ENCODE peak calls at places on chromosome 19, in six cellular contexts. G is OCI-LY7, S is fibroblast of mammary gland, M is breast epithelium, Q is AG04450, X is Caco-2. U is an unnamed sample.

GRCh38 chr19:43470288-43470687 is 4.9 kb upstream of the LYPD3 start:
- DNase-seq in G (no peak), S (peak; percentile 69), M (no peak), Q (peak; percentile 24), X (no peak), U (peak; percentile 42)

GRCh38 chr19:18776288-18776594 is 14.9 kb downstream of the COMP start:
- DNase-seq in G (no peak), S (peak; percentile 75), M (no peak), Q (no peak), X (no peak), U (no peak)

GRCh38 chr19:18868380-18869230 is 27.4 kb downstream of the CERS1 start:
- DNase-seq in G (no peak), S (no peak), M (no peak), Q (no peak), X (no peak), U (no peak)

GRCh38 chr19:55614711-55615552 is 9.4 kb downstream of the ZNF784 start:
- DNase-seq in G (no peak), S (no peak), M (no peak), Q (no peak), X (no peak), U (no peak)

GRCh38 chr19:14111486-14111885 is 6.1 kb downstream of the PRKACA start:
- DNase-seq in G (no peak), S (no peak), M (no peak), Q (no peak), X (no peak), U (no peak)

GRCh38 chr19:15144046-15144646 is 36.9 kb downstream of the SYDE1 start:
- DNase-seq in G (no peak), S (peak; percentile 32), M (no peak), Q (no peak), X (no peak), U (peak; percentile 58)

GRCh38 chr19:18204394-18205179 is 745 bp upstream of the RAB3A start:
- DNase-seq in G (no peak), S (peak; percentile 23), M (no peak), Q (no peak), X (peak; percentile 73), U (peak; percentile 73)

GRCh38 chr19:57935731-57936130 is 529 bp upstream of the ZNF418 start:
- DNase-seq in G (no peak), S (no peak), M (no peak), Q (no peak), X (no peak), U (no peak)

GRCh38 chr19:15195381-15195964 is 5.3 kb downstream of the NOTCH3 start:
- DNase-seq in G (no peak), S (peak; percentile 74), M (peak; percentile 85), Q (no peak), X (peak; percentile 84), U (peak; percentile 89)

GRCh38 chr19:5369962-5370367 is 29.4 kb upstream of the PTPRS start:
- DNase-seq in G (peak; percentile 48), S (peak; percentile 28), M (no peak), Q (no peak), X (peak; percentile 76), U (peak; percentile 35)

GRCh38 chr19:39390460-39390758 is 497 bp downstream of the PAF1 start:
- DNase-seq in G (no peak), S (peak; percentile 44), M (peak; percentile 74), Q (no peak), X (no peak), U (no peak)

GRCh38 chr19:13234518-13234917 is 84.3 kb downstream of the IER2 start:
- DNase-seq in G (peak; percentile 74), S (peak; percentile 27), M (no peak), Q (no peak), X (peak; percentile 70), U (no peak)

GRCh38 chr19:44576843-44577565 is 36.4 kb upstream of the IGSF23 start:
- DNase-seq in G (peak; percentile 41), S (peak; percentile 56), M (no peak), Q (no peak), X (peak; percentile 79), U (peak; percentile 69)

GRCh38 chr19:18097217-18097992 is at the start of gene MAST3:
- DNase-seq in G (peak; percentile 96), S (peak; percentile 71), M (peak; percentile 80), Q (no peak), X (peak; percentile 94), U (peak; percentile 94)

GRCh38 chr19:4580021-4580901 is 20.8 kb upstream of the SEMA6B start:
- DNase-seq in G (no peak), S (no peak), M (no peak), Q (no peak), X (no peak), U (no peak)

GRCh38 chr19:18659281-18660050 is 22.6 kb downstream of the KLHL26 start:
- DNase-seq in G (no peak), S (peak; percentile 52), M (no peak), Q (no peak), X (no peak), U (peak; percentile 22)

GRCh38 chr19:6652214-6653094 is 17.5 kb downstream of the TNFSF14 start:
- DNase-seq in G (no peak), S (no peak), M (no peak), Q (no peak), X (no peak), U (no peak)

GRCh38 chr19:9885077-9885552 is 50.0 kb downstream of the PIN1 start:
- DNase-seq in G (no peak), S (peak; percentile 70), M (no peak), Q (no peak), X (peak; percentile 9), U (no peak)

GRCh38 chr19:38046254-38047047 is 139.4 kb downstream of the SIPA1L3 start:
- DNase-seq in G (peak; percentile 86), S (no peak), M (no peak), Q (no peak), X (no peak), U (no peak)

GRCh38 chr19:33720691-33721682 is 75.7 kb upstream of the KCTD15 start:
- DNase-seq in G (no peak), S (no peak), M (no peak), Q (no peak), X (no peak), U (no peak)

GRCh38 chr19:18470153-18470552 is 32.2 kb upstream of the ISYNA1 start:
- DNase-seq in G (peak; percentile 41), S (no peak), M (no peak), Q (no peak), X (peak; percentile 68), U (no peak)

GRCh38 chr19:38062959-38063786 is 156.2 kb downstream of the SIPA1L3 start:
- DNase-seq in G (no peak), S (peak; percentile 22), M (no peak), Q (no peak), X (peak; percentile 17), U (no peak)

GRCh38 chr19:56987184-56987583 is 132.6 kb upstream of the USP29 start:
- DNase-seq in G (no peak), S (no peak), M (no peak), Q (no peak), X (no peak), U (no peak)

GRCh38 chr19:9644472-9644871 is 23.4 kb upstream of the ZNF561 start:
- DNase-seq in G (no peak), S (no peak), M (no peak), Q (no peak), X (no peak), U (no peak)

GRCh38 chr19:33394006-33394722 is 20.7 kb downstream of the CEBPG start:
- DNase-seq in G (no peak), S (peak; percentile 86), M (no peak), Q (no peak), X (no peak), U (no peak)

GRCh38 chr19:37309834-37310575 is 60.9 kb upstream of the ZNF527 start:
- DNase-seq in G (peak; percentile 42), S (no peak), M (no peak), Q (no peak), X (no peak), U (no peak)

GRCh38 chr19:45507864-45508680 is 793 bp downstream of the VASP start:
- DNase-seq in G (peak; percentile 73), S (no peak), M (no peak), Q (no peak), X (peak; percentile 71), U (no peak)

GRCh38 chr19:29624489-29625210 is 18.6 kb downstream of the POP4 start:
- DNase-seq in G (no peak), S (peak; percentile 11), M (no peak), Q (no peak), X (no peak), U (no peak)
- TF ChIP-seq CTCF in G (no peak), S (no peak), M (no peak), Q (no peak), X (no peak), U (no peak)

DNA sequence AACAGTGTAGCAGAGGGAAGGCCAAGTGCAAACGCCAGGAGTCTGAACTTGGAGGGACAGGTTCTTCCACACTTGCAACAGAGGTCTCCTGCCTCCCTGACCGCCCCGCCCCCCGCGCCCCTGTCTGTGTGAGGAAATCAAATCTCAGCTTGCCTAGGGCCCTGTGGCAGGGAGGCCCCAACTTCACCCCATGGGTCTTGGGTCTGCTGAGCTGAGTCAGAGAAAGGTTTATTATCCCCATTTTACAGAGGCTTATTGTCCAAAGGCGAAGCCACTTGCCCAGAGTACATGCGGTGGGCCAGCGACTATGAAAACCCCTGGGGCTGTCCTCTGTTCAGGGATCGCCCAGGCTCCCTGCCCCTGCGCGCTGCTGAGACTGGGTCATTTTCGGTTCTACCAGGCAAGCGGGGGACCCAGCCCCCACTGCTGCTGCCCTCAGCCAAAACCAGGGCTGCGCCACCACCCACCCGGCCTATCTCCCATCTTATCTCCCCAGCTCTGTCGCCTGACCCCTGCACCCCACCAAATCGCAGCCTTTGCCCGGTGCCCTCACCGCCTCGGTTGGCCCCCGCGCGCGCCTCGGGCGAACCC is 956 bp upstream of the CERS4 start:
- DNase-seq in G (no peak), S (no peak), M (no peak), Q (no peak), X (peak; percentile 45), U (peak; percentile 87)
- H3K4me3 ChIP-seq in G (peak overlapping the region; percentile 64), S (no peak overlapping the region), M (peak overlapping the region; percentile 94), Q (no peak overlapping the region), X (peak overlapping the region; percentile 27), U (peak overlapping the region; percentile 66)

DNA sequence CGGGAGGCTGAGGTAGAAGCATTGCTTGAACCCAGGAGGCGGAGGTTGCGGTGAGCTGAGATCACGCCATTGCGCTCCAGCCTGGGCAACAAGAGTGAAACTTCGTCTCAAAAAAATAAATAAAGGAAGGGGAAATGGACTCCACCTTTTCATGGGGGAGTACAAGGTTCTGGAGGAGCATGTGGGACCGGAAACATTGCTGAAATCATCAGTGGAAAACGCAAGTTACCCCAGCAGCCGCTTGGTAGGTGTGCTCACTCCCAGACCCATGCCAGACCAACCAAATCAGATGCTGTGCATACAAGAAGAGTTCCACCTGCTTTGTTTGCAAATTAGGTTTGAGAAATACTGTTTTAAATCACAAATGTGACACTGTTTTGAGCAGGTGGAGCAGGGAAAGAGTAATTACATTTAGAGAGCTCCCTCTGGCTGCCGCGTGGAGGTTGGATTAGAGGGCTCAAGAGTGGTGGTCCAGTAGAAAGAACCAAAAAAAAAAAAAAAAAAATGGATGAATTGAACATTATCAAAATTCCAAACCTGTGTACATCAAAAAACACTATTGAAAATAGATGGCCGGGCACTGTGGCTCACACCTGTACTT is 4.9 kb downstream of the ERICH4 start:
- DNase-seq in G (no peak), S (no peak), M (no peak), Q (no peak), X (no peak), U (no peak)
- TF ChIP-seq CTCF in G (peak; percentile 56), S (no peak), M (no peak), Q (no peak), X (no peak), U (no peak)

DNA sequence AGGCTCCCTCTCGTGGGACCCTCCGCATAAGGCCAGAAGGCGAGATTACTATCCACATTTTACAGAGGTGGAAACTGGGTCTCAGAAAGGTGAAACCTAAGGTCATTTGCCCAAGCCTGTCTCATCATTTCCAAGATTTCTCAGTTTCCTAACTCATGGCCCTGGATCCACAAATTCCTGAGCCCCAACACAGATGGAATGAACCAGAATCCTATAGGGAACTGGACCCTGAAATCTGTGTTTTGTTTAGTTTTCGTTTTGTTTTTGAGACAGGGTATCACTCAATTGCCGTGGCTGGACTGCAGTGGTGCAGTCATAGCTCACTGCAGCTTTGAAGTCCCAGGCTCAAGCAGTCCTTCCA is 563 bp upstream of the GNG7 start:
- DNase-seq in G (no peak), S (no peak), M (no peak), Q (no peak), X (no peak), U (no peak)
- H3K4me3 ChIP-seq in G (peak overlapping the region; percentile 28), S (peak overlapping the region; percentile 15), M (peak overlapping the region; percentile 91), Q (peak overlapping the region; percentile 43), X (peak overlapping the region; percentile 28), U (no peak overlapping the region)

U was measured in PC-9.